ENCODE peak calls at places on chromosomes 6 and 20, in ten cellular contexts. T, R, N, Q, V, D, P, O, M and X are unnamed samples.

GRCh38 chr6:4358414-4359107 is 223.2 kb upstream of the ECI2 start:
- DNase-seq in T (no peak), R (peak; percentile 97), N (no peak), Q (no peak), V (no peak), D (peak; percentile 94), P (peak; percentile 96), O (peak; percentile 32), M (no peak), X (no peak)

GRCh38 chr6:142444800-142445405 is 143.1 kb downstream of the ADGRG6 start:
- DNase-seq in T (no peak), R (peak; percentile 51), N (peak; percentile 4), Q (no peak), V (no peak), D (no peak), P (no peak), O (peak; percentile 12), M (no peak), X (no peak)

GRCh38 chr6:109316909-109317308 is 65.4 kb downstream of the CD164 start:
- DNase-seq in T (no peak), R (no peak), N (no peak), Q (no peak), V (no peak), D (no peak), P (no peak), O (no peak), M (no peak), X (no peak)

GRCh38 chr6:41367700-41368099 is 32.3 kb downstream of the NCR2 start:
- DNase-seq in T (no peak), R (peak; percentile 57), N (peak; percentile 36), Q (no peak), V (peak; percentile 85), D (peak; percentile 63), P (no peak), O (peak; percentile 54), M (peak; percentile 6), X (peak; percentile 96)

GRCh38 chr6:41062056-41062455 is 9.1 kb downstream of the APOBEC2 start:
- DNase-seq in T (no peak), R (peak; percentile 25), N (no peak), Q (no peak), V (no peak), D (no peak), P (no peak), O (no peak), M (no peak), X (no peak)

GRCh38 chr6:170485159-170485558 is 67.9 kb downstream of the PSMB1 start:
- DNase-seq in T (no peak), R (no peak), N (no peak), Q (no peak), V (peak; percentile 35), D (no peak), P (no peak), O (no peak), M (no peak), X (no peak)

GRCh38 chr6:169171951-169172350 is 81.7 kb downstream of the THBS2 start:
- DNase-seq in T (no peak), R (no peak), N (no peak), Q (no peak), V (no peak), D (no peak), P (no peak), O (no peak), M (no peak), X (no peak)

GRCh38 chr6:161161889-161162624 is 111.8 kb downstream of the AGPAT4 start:
- DNase-seq in T (no peak), R (peak; percentile 78), N (no peak), Q (no peak), V (no peak), D (no peak), P (no peak), O (no peak), M (no peak), X (no peak)

GRCh38 chr20:34075647-34076046 is 36.4 kb downstream of the EIF2S2 start:
- DNase-seq in T (no peak), R (no peak), N (no peak), Q (no peak), V (no peak), D (no peak), P (no peak), O (no peak), M (no peak), X (no peak)

GRCh38 chr6:106906227-106906626 is 68.3 kb downstream of the CD24 start:
- DNase-seq in T (no peak), R (no peak), N (no peak), Q (no peak), V (no peak), D (no peak), P (no peak), O (no peak), M (no peak), X (no peak)

GRCh38 chr20:16803965-16804792 is 56.0 kb downstream of the OTOR start:
- DNase-seq in T (no peak), R (peak; percentile 42), N (peak; percentile 2), Q (no peak), V (peak; percentile 71), D (peak; percentile 26), P (no peak), O (peak; percentile 43), M (peak; percentile 32), X (peak; percentile 79)

GRCh38 chr6:37565267-37566208 is 65.8 kb upstream of the CCDC167 start:
- DNase-seq in T (no peak), R (no peak), N (peak; percentile 51), Q (no peak), V (peak; percentile 85), D (no peak), P (no peak), O (no peak), M (no peak), X (peak; percentile 94)

GRCh38 chr6:146135167-146135566 is 106.3 kb downstream of the GRM1 start:
- DNase-seq in T (no peak), R (no peak), N (no peak), Q (no peak), V (no peak), D (no peak), P (no peak), O (no peak), M (no peak), X (no peak)